ENCODE peak calls at places on chromosomes 5 and 9, in four cellular contexts. U is activated effector memory CD4-positive, alpha-beta T cell treated with Interleukin-2 at 50 U/mL for 16 hours; B is HuH-7; J is nucleus accumbens. O is an unnamed sample.

GRCh38 chr9:128389395-128390149 is 18.4 kb downstream of the URM1 start:
- DNase-seq in B (no peak), U (no peak), J (no peak), O (no peak)

GRCh38 chr9:133711428-133712220 is 26.5 kb downstream of the SARDH start:
- DNase-seq in B (no peak), J (no peak), U (no peak), O (no peak)

GRCh38 chr5:127352068-127352467 is 61.5 kb downstream of the MEGF10 start:
- DNase-seq in U (no peak), J (no peak), B (no peak), O (no peak)

GRCh38 chr5:151637676-151638075 is 46.5 kb upstream of the FAT2 start:
- DNase-seq in U (no peak), B (no peak), J (no peak), O (no peak)

GRCh38 chr5:173624276-173624675 is 7.8 kb upstream of the BOD1 start:
- DNase-seq in B (no peak), U (no peak), J (no peak), O (no peak)

GRCh38 chr5:55338092-55338613 is 30.4 kb downstream of the MTREX start:
- DNase-seq in U (no peak), B (no peak), J (no peak), O (no peak)

GRCh38 chr9:82797539-82797938 is 265.4 kb downstream of the RASEF start:
- DNase-seq in J (no peak), U (no peak), B (no peak), O (no peak)

GRCh38 chr5:54514841-54515432 is 2.6 kb upstream of the SNX18 start:
- DNase-seq in U (no peak), B (no peak), J (no peak), O (no peak)

GRCh38 chr5:161498531-161498930 is 48.0 kb downstream of the GABRB2 start:
- DNase-seq in B (no peak), J (no peak), U (no peak), O (no peak)

GRCh38 chr5:76402251-76402879 is 720 bp upstream of the IQGAP2 start:
- DNase-seq in B (peak), J (no peak), U (peak), O (peak)

GRCh38 chr9:120383611-120383998 is 196.4 kb downstream of the CDK5RAP2 start:
- DNase-seq in B (no peak), U (no peak), J (no peak), O (peak)

GRCh38 chr9:76846307-76846706 is 59.6 kb downstream of the PRUNE2 start:
- DNase-seq in U (no peak), B (no peak), J (no peak), O (no peak)

GRCh38 chr5:132901036-132901435 is 27.6 kb downstream of the LEAP2 start:
- DNase-seq in J (no peak), U (no peak), B (no peak), O (no peak)

GRCh38 chr9:18798106-18798505 is 234.9 kb downstream of the SAXO1 start:
- DNase-seq in B (no peak), J (no peak), U (no peak), O (no peak)

GRCh38 chr5:80140496-80140895 is 105.3 kb downstream of the THBS4 start:
- DNase-seq in U (no peak), J (no peak), B (no peak), O (no peak)

GRCh38 chr5:110651507-110651906 is 75.0 kb downstream of the TMEM232 start:
- DNase-seq in J (no peak), B (no peak), U (no peak), O (no peak)

GRCh38 chr5:7759257-7759871 is 91.6 kb downstream of the CFAP90 start:
- DNase-seq in U (no peak), B (no peak), J (no peak), O (no peak)

GRCh38 chr5:66122379-66123034 is 21.6 kb upstream of the SREK1 start:
- DNase-seq in U (no peak), B (no peak), J (no peak), O (no peak)

GRCh38 chr5:133240425-133241091 is 188.7 kb downstream of the HSPA4 start:
- DNase-seq in U (no peak), J (peak), B (no peak), O (no peak)

GRCh38 chr5:57986746-57987145 is 473.1 kb downstream of the PLK2 start:
- DNase-seq in U (no peak), J (peak), B (no peak), O (no peak)

GRCh38 chr9:89649045-89649691 is 44.4 kb downstream of the GADD45G start:
- DNase-seq in U (no peak), B (no peak), J (no peak), O (no peak)

GRCh38 chr5:83942155-83942554 is 221.5 kb upstream of the HAPLN1 start:
- DNase-seq in J (no peak), U (no peak), B (no peak), O (no peak)

GRCh38 chr9:93028448-93029006 is 30.0 kb upstream of the SUSD3 start:
- DNase-seq in J (no peak), B (no peak), U (peak), O (no peak)

GRCh38 chr5:74452851-74453250 is 187.7 kb downstream of the ENC1 start:
- DNase-seq in B (no peak), J (no peak), U (no peak), O (no peak)

GRCh38 chr5:67038817-67039603 is 157.6 kb downstream of the CD180 start:
- DNase-seq in U (no peak), J (no peak), B (no peak), O (no peak)

GRCh38 chr5:139877129-139877597 is 81.6 kb downstream of the PSD2 start:
- DNase-seq in U (no peak), B (no peak), J (no peak), O (no peak)